ENCODE peak calls at places on chromosomes 16 and 17, in five cellular contexts. O is ovary; W is CD8-positive, alpha-beta memory T cell; A is Caco-2; I is heart right ventricle. N is an unnamed sample. For H3K4me1, the result is how much of the 10 kb centered on the place peaks cover.

GRCh38 chr17:1109606-1110523 is 69.9 kb downstream of the ABR start:
- DNase-seq in O (no peak), W (no peak), A (peak), I (peak), N (no peak)

GRCh38 chr17:17511971-17512858 is 16.0 kb upstream of the RASD1 start:
- DNase-seq in O (no peak), W (no peak), A (no peak), I (no peak), N (no peak)

GRCh38 chr17:32350662-32351418 is 883 bp downstream of the ZNF207 start:
- DNase-seq in O (no peak), W (peak), A (peak), I (no peak), N (no peak)

GRCh38 chr17:43766413-43767052 is 7.9 kb upstream of the SOST start:
- DNase-seq in O (peak), W (peak), A (no peak), I (peak), N (no peak)

GRCh38 chr16:70267516-70267915 is 15.8 kb upstream of the EXOSC6 start:
- DNase-seq in O (no peak), W (no peak), A (peak), I (no peak), N (no peak)

GRCh38 chr16:77234611-77235010 is 35.4 kb downstream of the SYCE1L start:
- DNase-seq in O (no peak), W (no peak), A (no peak), I (no peak), N (no peak)

GRCh38 chr17:33992113-33992512 is 263.0 kb upstream of the CCL2 start:
- DNase-seq in O (no peak), W (no peak), A (no peak), I (no peak), N (no peak)

GRCh38 chr16:14088155-14088753 is 17.1 kb downstream of the MRTFB start:
- DNase-seq in O (no peak), W (no peak), A (no peak), I (no peak), N (no peak)

GRCh38 chr17:62791235-62792121 is 16.6 kb downstream of the MARCHF10 start:
- DNase-seq in O (no peak), W (no peak), A (no peak), I (no peak), N (no peak)

GRCh38 chr16:80997139-80997798 is 9.4 kb downstream of the CMC2 start:
- DNase-seq in O (no peak), W (no peak), A (no peak), I (no peak), N (no peak)

GRCh38 chr17:77696151-77696719 is 262.3 kb upstream of the TNRC6C start:
- DNase-seq in O (no peak), W (no peak), A (no peak), I (no peak), N (no peak)

GRCh38 chr16:50360033-50360778 is 8.6 kb downstream of the BRD7 start:
- DNase-seq in O (no peak), W (no peak), A (no peak), I (no peak), N (no peak)

GRCh38 chr16:53089434-53090270 is 34.9 kb downstream of the CHD9 start:
- DNase-seq in O (no peak), W (no peak), A (no peak), I (no peak), N (no peak)

GRCh38 chr16:27984121-27984520 is 79.4 kb downstream of the GSG1L start:
- DNase-seq in O (no peak), W (no peak), A (no peak), I (no peak), N (no peak)

GRCh38 chr17:7929158-7930029 is at the start of gene KCNAB3:
- DNase-seq in O (peak), W (peak), A (no peak), I (peak), N (no peak)

GRCh38 chr16:80655751-80656150 is 115.0 kb downstream of the DYNLRB2 start:
- DNase-seq in O (no peak), W (no peak), A (no peak), I (no peak), N (no peak)

GRCh38 chr16:78288915-78289314 is 189.5 kb downstream of the WWOX start:
- DNase-seq in O (no peak), W (no peak), A (no peak), I (no peak), N (no peak)

GRCh38 chr17:63412234-63412633 is 33.9 kb downstream of the CYB561 start:
- DNase-seq in O (no peak), W (no peak), A (no peak), I (no peak), N (no peak)

GRCh38 chr16:9625122-9625521 is 533.7 kb downstream of the HAPSTR1 start:
- DNase-seq in O (no peak), W (no peak), A (no peak), I (no peak), N (no peak)

GRCh38 chr16:2498085-2498484 is 15.7 kb upstream of the ATP6V0C start:
- DNase-seq in O (no peak), W (no peak), A (no peak), I (no peak), N (no peak)

GRCh38 chr17:79237448-79238053 is 162.9 kb downstream of the ENGASE start:
- DNase-seq in O (no peak), W (no peak), A (no peak), I (no peak), N (no peak)

GRCh38 chr17:33091271-33091670 is 99.6 kb downstream of the SPACA3 start:
- DNase-seq in O (no peak), W (no peak), A (no peak), I (no peak), N (no peak)

GRCh38 chr17:50257574-50258224 is 16.6 kb upstream of the TMEM92 start:
- DNase-seq in O (no peak), W (no peak), A (peak), I (no peak), N (no peak)

GRCh38 chr16:24748242-24748641 is 18.8 kb downstream of the TNRC6A start:
- DNase-seq in O (no peak), W (no peak), A (no peak), I (no peak), N (peak)

DNA sequence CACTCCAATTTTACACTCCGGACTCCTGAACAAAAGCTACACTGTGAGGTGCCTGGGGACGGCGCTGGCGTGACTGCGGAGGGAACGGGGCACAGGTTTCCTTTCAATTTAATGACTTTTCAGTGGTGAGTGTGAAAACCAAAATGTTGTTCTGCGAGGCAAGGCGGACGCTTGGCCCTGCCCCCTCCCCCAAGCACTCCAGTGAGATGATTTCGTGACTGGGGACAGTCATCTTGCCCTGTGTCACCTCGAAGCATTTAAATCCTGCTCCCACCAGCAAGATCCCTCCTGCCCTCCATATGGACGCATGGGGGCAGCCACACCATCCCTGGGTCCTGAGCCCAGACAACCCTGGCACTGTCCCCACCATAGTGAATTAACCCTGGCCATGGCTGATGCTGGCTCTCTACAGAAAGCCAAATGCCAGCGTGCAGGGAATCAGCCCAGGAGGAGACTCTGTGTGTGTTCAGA is 41.1 kb downstream of the C16orf95 start:
- DNase-seq in O (no peak), W (no peak), A (no peak), I (no peak), N (no peak)
- H3K4me1 ChIP-seq in O (under half), W (under half), A (under half), I (under half), N (under half)

GRCh38 chr16:68993421-68993820 is 112.0 kb upstream of the HAS3 start:
- DNase-seq in O (no peak), W (no peak), A (no peak), I (no peak), N (no peak)

GRCh38 chr16:68993885-68994284 is 111.6 kb upstream of the HAS3 start:
- DNase-seq in O (no peak), W (no peak), A (no peak), I (no peak), N (no peak)

GRCh38 chr16:68994324-68994723 is 111.1 kb upstream of the HAS3 start:
- DNase-seq in O (no peak), W (no peak), A (no peak), I (no peak), N (no peak)

GRCh38 chr16:68997564-68997963 is 107.9 kb upstream of the HAS3 start:
- DNase-seq in O (no peak), W (no peak), A (peak), I (no peak), N (no peak)

DNA sequence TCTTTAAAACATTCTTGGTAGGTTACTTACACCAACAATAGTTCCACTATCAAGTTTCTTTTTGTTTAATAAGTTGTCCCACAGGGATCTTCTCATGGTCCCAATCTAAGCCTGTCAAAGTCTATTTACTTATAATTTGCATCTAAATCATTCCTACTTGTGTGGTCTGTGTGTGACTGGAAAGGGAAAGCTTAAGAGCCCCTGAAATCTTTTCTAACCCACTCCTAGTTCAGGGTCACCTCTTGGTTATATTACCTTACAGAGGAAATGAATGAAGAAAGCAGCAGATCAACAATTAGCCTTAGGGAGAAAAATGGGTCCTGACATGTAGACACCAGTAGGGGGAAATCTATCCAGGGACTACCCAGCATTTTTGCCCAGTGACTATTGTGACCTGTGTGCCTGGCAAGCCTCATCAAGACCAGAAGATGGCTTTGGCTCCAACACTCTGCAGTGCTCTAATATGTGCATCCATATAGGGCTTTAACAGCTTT is 110.4 kb upstream of the HAS3 start:
- DNase-seq in O (no peak), W (no peak), A (peak), I (no peak), N (no peak)
- H3K4me1 ChIP-seq in O (under half), W (under half), A (half or more), I (under half), N (under half)

GRCh38 chr17:40576113-40576740 is 11.0 kb upstream of the CCR7 start:
- DNase-seq in O (no peak), W (no peak), A (no peak), I (no peak), N (no peak)

GRCh38 chr17:40582328-40582901 is 17.1 kb upstream of the CCR7 start:
- DNase-seq in O (no peak), W (peak), A (no peak), I (peak), N (no peak)

GRCh38 chr17:40577611-40578065 is 12.4 kb upstream of the CCR7 start:
- DNase-seq in O (no peak), W (no peak), A (no peak), I (no peak), N (no peak)

GRCh38 chr17:40580140-40580539 is 14.9 kb upstream of the CCR7 start:
- DNase-seq in O (no peak), W (no peak), A (no peak), I (no peak), N (no peak)

DNA sequence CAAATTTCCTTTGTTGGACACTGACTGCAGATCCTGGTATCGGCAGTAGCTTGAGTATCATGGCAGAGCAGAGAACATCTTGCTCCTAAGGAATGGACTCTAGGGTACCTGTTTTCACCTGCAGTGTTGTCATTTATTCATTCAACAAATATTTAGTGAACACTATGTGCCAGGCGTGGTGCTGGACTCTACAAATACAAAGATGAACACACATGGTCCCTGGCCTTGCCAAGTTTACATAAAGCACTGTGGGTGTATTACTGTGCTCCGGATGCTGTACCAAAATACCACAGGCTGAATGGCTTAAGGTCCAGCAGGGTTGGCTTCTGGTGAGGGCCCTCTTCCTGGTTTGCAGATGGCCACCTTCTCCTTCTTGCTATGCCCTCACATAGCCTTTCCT is 14.2 kb upstream of the CCR7 start:
- DNase-seq in O (no peak), W (no peak), A (no peak), I (no peak), N (no peak)
- H3K4me1 ChIP-seq in O (under half), W (half or more), A (under half), I (under half), N (under half)

GRCh38 chr17:45043268-45043681 is 8.2 kb downstream of the DCAKD start:
- DNase-seq in O (no peak), W (no peak), A (no peak), I (peak), N (no peak)

GRCh38 chr17:45046536-45047125 is 4.8 kb downstream of the DCAKD start:
- DNase-seq in O (no peak), W (no peak), A (no peak), I (no peak), N (no peak)

GRCh38 chr17:45042346-45043120 is 8.9 kb downstream of the DCAKD start:
- DNase-seq in O (no peak), W (no peak), A (no peak), I (no peak), N (no peak)

GRCh38 chr17:45040459-45040858 is 11.0 kb downstream of the DCAKD start:
- DNase-seq in O (no peak), W (no peak), A (no peak), I (no peak), N (no peak)

GRCh38 chr17:45043813-45044540 is 7.5 kb downstream of the DCAKD start:
- DNase-seq in O (no peak), W (no peak), A (no peak), I (no peak), N (no peak)
- H3K4me1 ChIP-seq in O (under half), W (under half), A (under half), I (under half), N (under half)

DNA sequence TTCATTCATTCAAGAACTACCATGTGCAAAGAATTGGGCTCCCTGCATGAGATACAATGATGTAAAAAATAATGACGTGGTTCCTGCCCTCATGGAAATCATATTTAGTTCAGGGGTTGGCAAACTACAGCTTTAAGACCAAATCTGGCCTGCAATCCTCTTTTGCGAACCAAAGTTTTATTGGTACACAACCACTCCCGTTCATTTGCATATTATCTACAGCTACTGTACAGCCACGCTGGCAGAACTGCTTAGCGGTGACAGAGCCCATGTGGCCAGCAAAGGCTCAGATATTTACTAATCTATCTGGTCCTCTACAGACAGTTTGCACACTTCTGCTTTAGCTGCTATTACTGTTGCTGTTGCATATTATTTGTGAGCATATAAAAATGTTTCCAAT is 167.7 kb downstream of the XYLT1 start:
- DNase-seq in O (no peak), W (no peak), A (no peak), I (no peak), N (no peak)
- H3K4me1 ChIP-seq in O (under half), W (under half), A (under half), I (under half), N (under half)

GRCh38 chr17:16286009-16286946 is 67.0 kb downstream of the CENPV start:
- DNase-seq in O (peak), W (peak), A (peak), I (peak), N (peak)

GRCh38 chr17:16283705-16284104 is 66.7 kb downstream of the PIGL start:
- DNase-seq in O (no peak), W (no peak), A (no peak), I (no peak), N (no peak)

GRCh38 chr17:16287563-16288027 is 65.7 kb downstream of the CENPV start:
- DNase-seq in O (no peak), W (no peak), A (no peak), I (no peak), N (no peak)

GRCh38 chr17:16286947-16287562 is 66.2 kb downstream of the CENPV start:
- DNase-seq in O (peak), W (no peak), A (no peak), I (peak), N (no peak)

DNA sequence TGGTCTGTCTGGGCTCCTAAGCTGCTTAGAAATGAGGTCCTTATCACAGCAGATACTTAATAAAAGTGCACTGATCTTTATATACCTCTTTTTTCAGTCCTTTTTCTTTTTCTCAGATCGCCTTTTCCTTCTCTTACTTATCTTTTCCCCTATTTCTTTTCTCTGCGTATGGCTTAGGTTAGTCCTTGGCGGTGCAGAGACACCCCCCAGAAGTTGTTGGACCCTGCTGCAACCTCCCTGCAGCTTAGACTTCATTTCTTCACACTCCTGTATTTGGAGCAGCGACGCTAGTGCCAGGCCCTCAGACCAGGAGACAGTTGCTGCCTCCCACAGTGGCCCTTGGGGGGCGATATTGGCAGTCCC is 67.6 kb downstream of the CENPV start:
- DNase-seq in O (no peak), W (no peak), A (no peak), I (no peak), N (no peak)
- H3K4me1 ChIP-seq in O (under half), W (under half), A (under half), I (under half), N (half or more)